ENCODE peak calls at places on chromosomes 1 and 21, in eight cellular contexts. T, W, J, Z, D, U, K and C are unnamed samples.

GRCh38 chr1:224170748-224171478 is 12.1 kb upstream of the DEGS1 start:
- DNase-seq in K (no peak), Z (no peak), U (no peak), J (peak; percentile 43), W (no peak), D (no peak), T (no peak), C (peak; percentile 30)

GRCh38 chr1:26358411-26359384 is 4.8 kb upstream of the CRYBG2 start:
- DNase-seq in T (no peak), J (peak; percentile 58), D (no peak), U (no peak), K (no peak), Z (no peak), W (no peak), C (peak; percentile 88)

GRCh38 chr1:15680614-15681345 is 3.3 kb upstream of the PLEKHM2 start:
- DNase-seq in J (peak; percentile 16), Z (no peak), T (no peak), K (no peak), W (peak; percentile 96), U (peak; percentile 45), D (no peak), C (no peak)

GRCh38 chr1:91546876-91547275 is 46.2 kb downstream of the CDC7 start:
- DNase-seq in Z (no peak), D (no peak), T (no peak), K (no peak), U (no peak), J (no peak), W (no peak), C (no peak)

GRCh38 chr1:27130798-27131197 is 24.1 kb downstream of the SLC9A1 start:
- DNase-seq in J (no peak), K (no peak), U (no peak), D (no peak), W (no peak), T (no peak), Z (no peak), C (no peak)

GRCh38 chr1:39852876-39853275 is 30.4 kb downstream of the TRIT1 start:
- DNase-seq in U (no peak), J (no peak), Z (no peak), K (no peak), W (no peak), T (no peak), D (no peak), C (no peak)

GRCh38 chr1:24052119-24052695 is 59.7 kb downstream of the MYOM3 start:
- DNase-seq in W (peak; percentile 4), J (no peak), K (no peak), U (no peak), T (no peak), D (no peak), Z (no peak), C (no peak)

GRCh38 chr1:50829010-50829958 is 130.8 kb downstream of the FAF1 start:
- DNase-seq in U (no peak), D (no peak), Z (no peak), J (peak; percentile 9), K (no peak), T (no peak), W (no peak), C (no peak)

GRCh38 chr1:94846286-94846685 is 26.1 kb downstream of the SLC44A3 start:
- DNase-seq in K (no peak), J (no peak), Z (no peak), D (no peak), U (no peak), T (no peak), W (peak; percentile 33), C (no peak)

GRCh38 chr1:159868766-159869165 is 6.3 kb upstream of the VSIG8 start:
- DNase-seq in Z (no peak), J (no peak), T (no peak), D (no peak), W (no peak), U (no peak), K (no peak), C (no peak)

GRCh38 chr1:193070395-193070753 is 11.0 kb downstream of the RO60 start:
- DNase-seq in K (no peak), T (no peak), U (no peak), W (no peak), J (no peak), D (no peak), Z (no peak), C (no peak)

GRCh38 chr1:51520700-51521248 is 1.7 kb upstream of the EPS15 start:
- DNase-seq in Z (no peak), J (no peak), K (no peak), U (peak; percentile 40), W (no peak), T (no peak), D (no peak), C (no peak)

GRCh38 chr1:7209340-7209739 is 424.1 kb downstream of the CAMTA1 start:
- DNase-seq in W (no peak), K (no peak), T (no peak), D (no peak), J (no peak), U (no peak), Z (no peak), C (no peak)

GRCh38 chr1:228143480-228144212 is 3.6 kb downstream of the GUK1 start:
- DNase-seq in J (no peak), U (peak; percentile 15), T (no peak), Z (no peak), W (no peak), K (peak; percentile 14), D (no peak), C (no peak)

GRCh38 chr1:228145498-228146425 is 4.0 kb upstream of the GJC2 start:
- DNase-seq in U (peak; percentile 9), D (no peak), Z (no peak), J (no peak), K (no peak), W (no peak), T (peak; percentile 61), C (no peak)

GRCh38 chr1:228144213-228145049 is 4.4 kb downstream of the GUK1 start:
- DNase-seq in T (peak; percentile 54), D (no peak), W (no peak), Z (no peak), J (no peak), U (peak; percentile 7), K (peak; percentile 8), C (no peak)

GRCh38 chr1:228146761-228147693 is 2.7 kb upstream of the GJC2 start:
- DNase-seq in J (peak; percentile 1), W (no peak), T (peak; percentile 64), K (peak; percentile 12), Z (no peak), U (peak; percentile 13), D (no peak), C (no peak)

DNA sequence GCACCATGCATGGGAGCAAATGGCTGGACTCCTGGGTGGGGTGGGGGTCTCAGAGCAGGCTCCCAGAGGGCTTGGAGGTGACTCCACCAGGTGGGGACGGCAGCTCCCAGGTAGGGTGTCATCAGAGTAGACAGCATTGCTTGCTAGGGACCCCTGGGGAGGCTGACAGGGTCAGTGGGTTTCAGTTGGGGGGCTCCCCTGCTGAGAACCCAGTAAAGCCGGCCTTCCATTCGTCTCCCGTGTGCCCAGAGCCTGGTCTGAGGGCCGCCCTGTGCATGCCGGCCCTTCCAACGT is 4.7 kb upstream of the GJC2 start:
- DNase-seq in T (peak; percentile 55), J (no peak), D (no peak), K (no peak), W (no peak), U (no peak), Z (no peak), C (no peak)
- TF ChIP-seq CTCF in T (no peak), J (no peak), D (no peak), K (no peak), W (no peak), U (no peak), Z (no peak), C (no peak)

GRCh38 chr1:150619576-150620509 is 9.6 kb downstream of the ENSA start:
- DNase-seq in W (peak; percentile 80), K (no peak), T (no peak), D (no peak), U (no peak), J (peak; percentile 80), Z (peak; percentile 55), C (no peak)
- TF ChIP-seq CTCF in W (peak; percentile 46), K (no peak), T (no peak), D (no peak), U (peak; percentile 31), J (peak; percentile 14), Z (peak; percentile 49), C (no peak)

GRCh38 chr1:111784273-111784901 is 28.7 kb downstream of the DDX20 start:
- DNase-seq in Z (no peak), D (no peak), W (no peak), K (no peak), T (no peak), U (no peak), J (peak; percentile 33), C (no peak)
- TF ChIP-seq CTCF in Z (no peak), D (no peak), W (no peak), K (no peak), T (no peak), U (no peak), J (no peak), C (no peak)

DNA sequence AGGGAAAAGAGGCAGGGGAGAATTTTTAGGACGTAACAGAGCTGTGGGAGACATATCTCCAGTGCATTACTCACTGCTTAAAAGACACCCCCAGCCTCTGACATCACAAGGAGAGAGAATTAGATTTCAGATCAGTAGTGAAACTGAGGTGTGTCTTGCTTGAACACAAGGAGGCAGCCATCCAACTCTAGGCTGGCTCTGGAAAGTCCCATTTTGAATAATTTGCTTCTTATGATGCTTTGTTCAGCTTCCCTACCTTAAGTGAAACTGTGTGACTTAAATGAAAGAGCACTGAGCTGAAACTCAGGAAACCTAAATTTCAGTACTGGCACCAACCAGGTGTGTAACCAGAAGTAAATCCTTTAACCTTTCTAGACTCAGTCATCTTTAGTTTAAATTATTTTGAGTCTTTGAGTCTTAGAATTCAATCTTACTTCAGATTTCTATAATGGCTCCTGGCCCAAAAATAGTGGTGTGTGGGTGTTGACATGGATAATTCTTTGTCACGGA is 251.6 kb upstream of the SGIP1 start:
- DNase-seq in Z (no peak), J (no peak), K (peak; percentile 67), W (peak; percentile 95), U (peak; percentile 50), D (peak; percentile 81), T (no peak), C (peak; percentile 89)
- TF ChIP-seq CTCF in Z (no peak), J (no peak), K (no peak), W (no peak), U (peak; percentile 30), D (peak; percentile 44), T (no peak), C (no peak)

GRCh38 chr21:44800103-44800502 is 1.5 kb downstream of the UBE2G2 start:
- DNase-seq in W (peak; percentile 59), T (no peak), K (no peak), U (no peak), Z (no peak), D (no peak), J (no peak), C (peak; percentile 28)
- TF ChIP-seq CTCF in W (peak; percentile 40), T (no peak), K (no peak), U (peak; percentile 40), Z (peak; percentile 48), D (no peak), J (peak; percentile 22), C (peak; percentile 34)

GRCh38 chr1:232602622-232603021 is 27.3 kb downstream of the SIPA1L2 start:
- DNase-seq in T (no peak), U (no peak), Z (no peak), D (no peak), J (no peak), K (no peak), W (no peak), C (no peak)
- TF ChIP-seq CTCF in T (no peak), U (no peak), Z (no peak), D (no peak), J (no peak), K (no peak), W (no peak), C (no peak)